ENCODE peak calls at places on chromosomes 5 and 9, in four cellular contexts. One of them, this sample, is unnamed. For H3K36me3, the result is how much of the 10 kb centered on the place peaks cover.

GRCh38 chr5:144203750-144204596 is 33.3 kb downstream of the KCTD16 start:
- DNase-seq in HCT116: peak
- DNase-seq in K562: peak
- DNase-seq in HepG2: peak
- DNase-seq in this sample: peak

GRCh38 chr9:90642570-90643539 is at the start of gene DIRAS2:
- DNase-seq in HCT116: peak
- DNase-seq in K562: no peak
- DNase-seq in HepG2: no peak
- DNase-seq in this sample: peak

GRCh38 chr5:60287174-60287771 is 393.7 kb upstream of the PDE4D start:
- DNase-seq in HCT116: peak
- DNase-seq in K562: peak
- DNase-seq in HepG2: peak
- DNase-seq in this sample: peak

GRCh38 chr9:107488400-107489143 is 997 bp downstream of the KLF4 start:
- DNase-seq in HCT116: no peak
- DNase-seq in K562: peak
- DNase-seq in HepG2: no peak
- DNase-seq in this sample: no peak

GRCh38 chr5:127011151-127011550 is 19.2 kb downstream of the MARCHF3 start:
- DNase-seq in HCT116: no peak
- DNase-seq in K562: no peak
- DNase-seq in HepG2: no peak
- DNase-seq in this sample: no peak

GRCh38 chr5:39758426-39758825 is 333.6 kb upstream of the DAB2 start:
- DNase-seq in HCT116: no peak
- DNase-seq in K562: no peak
- DNase-seq in HepG2: no peak
- DNase-seq in this sample: no peak

GRCh38 chr5:61280766-61281427 is 51.2 kb upstream of the ZSWIM6 start:
- DNase-seq in HCT116: no peak
- DNase-seq in K562: no peak
- DNase-seq in HepG2: no peak
- DNase-seq in this sample: no peak

GRCh38 chr5:178282391-178282790 is 49.8 kb upstream of the PHYKPL start:
- DNase-seq in HCT116: no peak
- DNase-seq in K562: no peak
- DNase-seq in HepG2: no peak
- DNase-seq in this sample: no peak

GRCh38 chr9:128288273-128289004 is 12.4 kb downstream of the SWI5 start:
- DNase-seq in HCT116: no peak
- DNase-seq in K562: no peak
- DNase-seq in HepG2: no peak
- DNase-seq in this sample: no peak

GRCh38 chr9:77953590-77953989 is 78.0 kb downstream of the GNAQ start:
- DNase-seq in HCT116: no peak
- DNase-seq in K562: no peak
- DNase-seq in HepG2: no peak
- DNase-seq in this sample: no peak

GRCh38 chr5:143129910-143130703 is 273.4 kb downstream of the NR3C1 start:
- DNase-seq in HCT116: no peak
- DNase-seq in K562: no peak
- DNase-seq in HepG2: no peak
- DNase-seq in this sample: no peak
- TF ChIP-seq ZNF274 in HCT116: no peak
- TF ChIP-seq ZNF274 in K562: no peak
- TF ChIP-seq ZNF274 in HepG2: no peak
- TF ChIP-seq ZNF274 in this sample: no peak

GRCh38 chr9:127131871-127132270 is 9.4 kb upstream of the ANGPTL2 start:
- DNase-seq in HCT116: peak
- DNase-seq in K562: no peak
- DNase-seq in HepG2: no peak
- DNase-seq in this sample: no peak

GRCh38 chr9:127133739-127134167 is 11.3 kb upstream of the ANGPTL2 start:
- DNase-seq in HCT116: no peak
- DNase-seq in K562: no peak
- DNase-seq in HepG2: no peak
- DNase-seq in this sample: no peak

GRCh38 chr9:127135056-127135745 is 12.8 kb upstream of the ANGPTL2 start:
- DNase-seq in HCT116: no peak
- DNase-seq in K562: no peak
- DNase-seq in HepG2: no peak
- DNase-seq in this sample: no peak

GRCh38 chr9:127132375-127132774 is 9.9 kb upstream of the ANGPTL2 start:
- DNase-seq in HCT116: no peak
- DNase-seq in K562: no peak
- DNase-seq in HepG2: no peak
- DNase-seq in this sample: no peak

DNA sequence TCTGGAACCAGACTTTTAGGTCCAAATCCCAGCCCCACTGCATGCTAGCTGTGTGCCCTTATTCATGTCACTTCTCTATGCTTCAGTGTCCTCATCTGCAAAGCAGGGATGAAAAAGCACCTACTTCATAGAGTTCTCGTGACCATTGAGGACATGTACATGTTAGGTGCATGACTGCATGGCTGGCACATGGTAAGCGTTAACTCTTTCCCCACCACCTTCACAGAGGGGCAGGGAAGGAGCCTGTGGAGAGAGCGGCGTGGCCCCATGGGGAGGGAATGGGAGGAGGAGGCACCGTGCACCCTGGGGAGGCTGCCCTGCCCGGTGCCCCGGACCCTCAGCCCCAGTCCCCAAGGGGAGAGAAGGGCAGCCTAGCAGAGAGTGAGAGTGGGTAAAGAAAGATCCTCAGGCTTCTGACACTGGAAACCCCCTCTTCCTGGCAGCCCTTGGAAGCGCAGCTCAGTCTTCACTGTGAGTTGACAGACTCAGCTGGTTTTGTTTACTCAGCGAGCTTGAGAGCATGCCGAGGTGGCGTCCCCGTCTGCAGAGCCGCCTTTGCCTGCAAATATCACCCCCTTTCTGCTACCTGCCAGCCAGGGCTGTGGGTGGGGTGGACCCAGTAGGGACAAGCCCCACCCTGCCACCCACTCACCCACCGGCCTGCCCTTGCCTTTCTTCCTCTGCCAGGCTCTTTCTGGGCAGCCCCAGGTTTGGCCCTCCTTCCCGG is 10.6 kb upstream of the ANGPTL2 start:
- DNase-seq in HCT116: no peak
- DNase-seq in K562: no peak
- DNase-seq in HepG2: no peak
- DNase-seq in this sample: no peak
- H3K4me3 ChIP-seq in HCT116: no peak
- H3K4me3 ChIP-seq in K562: no peak
- H3K4me3 ChIP-seq in HepG2: peak
- H3K4me3 ChIP-seq in this sample: no peak

GRCh38 chr5:172839669-172840068 is 5.6 kb downstream of the ERGIC1 start:
- DNase-seq in HCT116: no peak
- DNase-seq in K562: no peak
- DNase-seq in HepG2: no peak
- DNase-seq in this sample: no peak
- H3K36me3 ChIP-seq in HCT116: under half
- H3K36me3 ChIP-seq in K562: under half
- H3K36me3 ChIP-seq in HepG2: under half
- H3K36me3 ChIP-seq in this sample: under half

DNA sequence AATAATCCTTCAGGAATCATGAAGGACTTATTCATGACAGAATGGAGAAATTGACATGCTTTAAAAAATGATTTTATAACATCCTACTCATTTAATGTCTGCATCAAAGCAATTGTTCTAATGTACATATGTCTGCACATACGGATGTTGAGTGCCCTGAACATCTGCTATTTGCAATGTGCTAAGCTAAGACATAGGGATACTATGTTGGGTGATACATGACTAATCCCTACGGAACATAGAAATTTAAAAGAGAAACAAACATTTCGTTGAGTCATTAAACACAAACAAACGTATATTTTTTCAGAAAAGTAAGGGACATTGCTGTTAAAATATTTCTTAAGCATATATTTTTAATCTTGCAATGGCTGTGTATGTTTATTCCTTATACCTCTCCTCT is 686.5 kb upstream of the ADAMTS16 start:
- DNase-seq in HCT116: no peak
- DNase-seq in K562: no peak
- DNase-seq in HepG2: no peak
- DNase-seq in this sample: no peak
- TF ChIP-seq ZNF274 in HCT116: no peak
- TF ChIP-seq ZNF274 in K562: no peak
- TF ChIP-seq ZNF274 in HepG2: no peak
- TF ChIP-seq ZNF274 in this sample: no peak

GRCh38 chr9:83959061-83959460 is 21.0 kb downstream of the HNRNPK start:
- DNase-seq in HCT116: no peak
- DNase-seq in K562: no peak
- DNase-seq in HepG2: peak
- DNase-seq in this sample: no peak

GRCh38 chr9:83960991-83961390 is 19.0 kb downstream of the HNRNPK start:
- DNase-seq in HCT116: no peak
- DNase-seq in K562: no peak
- DNase-seq in HepG2: no peak
- DNase-seq in this sample: no peak

GRCh38 chr9:83955985-83956287 is 24.1 kb downstream of the HNRNPK start:
- DNase-seq in HCT116: no peak
- DNase-seq in K562: no peak
- DNase-seq in HepG2: peak
- DNase-seq in this sample: no peak

GRCh38 chr9:83957029-83957513 is 22.9 kb downstream of the HNRNPK start:
- DNase-seq in HCT116: no peak
- DNase-seq in K562: no peak
- DNase-seq in HepG2: no peak
- DNase-seq in this sample: no peak

DNA sequence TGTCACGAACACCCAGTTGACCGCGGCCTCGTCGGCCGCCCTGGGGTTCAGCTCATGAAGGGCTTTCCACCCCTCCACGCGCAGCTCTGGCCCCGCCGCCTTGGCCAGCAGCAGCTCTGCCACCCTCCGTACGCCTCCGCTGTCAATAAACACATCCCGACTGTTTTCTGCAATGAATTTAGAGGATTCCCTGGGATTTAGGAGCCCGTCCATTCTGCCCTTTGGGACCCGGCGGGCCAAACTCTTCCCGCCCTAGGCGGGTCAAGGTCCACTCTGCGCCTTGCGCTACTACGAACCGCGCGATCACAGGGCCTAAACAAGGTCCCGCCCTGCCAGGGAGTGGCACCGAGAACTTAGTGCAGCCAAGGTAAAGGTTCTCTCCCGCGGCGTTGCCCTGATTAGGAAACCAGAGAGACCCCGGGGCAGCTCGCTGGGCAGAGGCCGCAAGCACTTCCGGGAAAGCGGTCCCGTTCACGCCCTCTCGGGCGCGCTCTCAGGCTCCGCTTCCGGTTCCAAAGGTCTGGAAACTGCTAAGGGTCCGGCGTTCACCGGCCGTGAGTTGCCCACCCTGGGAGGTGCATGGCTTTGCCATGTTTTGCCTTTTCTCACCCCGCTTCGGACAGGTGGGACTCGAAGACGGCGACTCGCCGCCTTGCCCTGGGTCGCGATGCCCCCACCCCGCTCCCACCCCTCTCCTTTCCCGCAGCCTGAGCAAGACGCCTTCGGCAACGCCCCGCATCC is 23.6 kb downstream of the HNRNPK start:
- DNase-seq in HCT116: no peak
- DNase-seq in K562: peak
- DNase-seq in HepG2: peak
- DNase-seq in this sample: no peak
- H3K4me3 ChIP-seq in HCT116: no peak
- H3K4me3 ChIP-seq in K562: peak
- H3K4me3 ChIP-seq in HepG2: peak
- H3K4me3 ChIP-seq in this sample: peak

DNA sequence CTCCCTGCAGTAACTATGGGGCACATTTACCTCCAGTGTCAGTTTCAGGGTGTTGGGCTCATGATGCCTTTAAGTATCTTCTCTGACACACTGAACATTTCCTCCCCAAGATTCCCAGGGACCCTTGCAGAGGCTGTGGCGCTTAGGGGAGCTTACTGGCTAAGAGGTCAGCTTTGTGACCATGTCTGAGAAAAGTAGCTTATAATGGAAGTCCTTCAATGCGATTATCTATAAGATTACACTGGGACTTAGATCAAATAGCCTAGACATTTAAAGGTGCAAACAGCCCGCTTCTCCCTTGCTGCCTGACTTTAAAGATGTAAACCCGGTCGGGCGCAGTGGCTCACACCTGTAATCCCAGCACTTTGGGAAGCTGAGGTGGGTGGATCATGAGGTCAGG is 25.4 kb downstream of the FABP6 start:
- DNase-seq in HCT116: no peak
- DNase-seq in K562: no peak
- DNase-seq in HepG2: no peak
- DNase-seq in this sample: no peak
- H3K36me3 ChIP-seq in HCT116: under half
- H3K36me3 ChIP-seq in K562: under half
- H3K36me3 ChIP-seq in HepG2: under half
- H3K36me3 ChIP-seq in this sample: under half

GRCh38 chr9:109469646-109470358 is 28.3 kb downstream of the PTPN3 start:
- DNase-seq in HCT116: peak
- DNase-seq in K562: peak
- DNase-seq in HepG2: peak
- DNase-seq in this sample: peak

GRCh38 chr9:109471475-109471874 is 26.6 kb downstream of the PTPN3 start:
- DNase-seq in HCT116: no peak
- DNase-seq in K562: no peak
- DNase-seq in HepG2: no peak
- DNase-seq in this sample: no peak

GRCh38 chr9:109466623-109467590 is 31.2 kb downstream of the PTPN3 start:
- DNase-seq in HCT116: no peak
- DNase-seq in K562: no peak
- DNase-seq in HepG2: no peak
- DNase-seq in this sample: no peak

GRCh38 chr9:109467936-109468335 is 30.2 kb downstream of the PTPN3 start:
- DNase-seq in HCT116: no peak
- DNase-seq in K562: no peak
- DNase-seq in HepG2: no peak
- DNase-seq in this sample: no peak

DNA sequence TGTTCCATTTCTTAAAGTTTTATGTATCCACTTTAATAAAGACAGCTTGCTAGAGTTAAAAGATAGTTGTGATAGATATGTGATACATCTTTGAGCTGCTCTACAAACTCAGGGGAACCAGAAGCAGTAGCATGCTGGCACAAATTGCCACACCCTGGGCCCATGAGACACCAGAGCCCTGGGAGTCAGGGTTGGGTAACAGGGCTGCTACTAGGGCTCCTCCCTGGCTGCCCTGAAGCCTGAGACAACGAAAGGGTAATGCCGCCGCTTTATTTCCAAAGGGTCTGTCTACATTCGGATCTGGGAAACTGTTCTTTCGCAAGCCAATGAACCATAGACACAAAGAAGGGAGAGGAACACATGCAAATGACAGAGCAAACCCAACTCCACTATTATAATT is 29.2 kb downstream of the PTPN3 start:
- DNase-seq in HCT116: no peak
- DNase-seq in K562: no peak
- DNase-seq in HepG2: no peak
- DNase-seq in this sample: no peak
- TF ChIP-seq ZNF274 in HCT116: no peak
- TF ChIP-seq ZNF274 in K562: no peak
- TF ChIP-seq ZNF274 in HepG2: no peak
- TF ChIP-seq ZNF274 in this sample: no peak

This sample was measured in NT2/D1.